ENCODE peak calls at places on chromosomes 3 and 15, in four cellular contexts. C is neuronal stem cell, D is activated gamma-delta T cell treated with Interleukin-2 at 50 U/mL for 16 hours, A is T follicular helper cell. F is an unnamed sample.

GRCh38 chr3:102533784-102534183 is 99.0 kb downstream of the ZPLD1 start:
- DNase-seq in A (no peak), C (no peak), D (no peak), F (no peak)

GRCh38 chr15:50774450-50774849 is 8.9 kb upstream of the SPPL2A start:
- DNase-seq in C (no peak), D (no peak), A (no peak), F (no peak)

GRCh38 chr3:102512734-102513518 is 78.1 kb downstream of the ZPLD1 start:
- DNase-seq in A (no peak), C (no peak), D (no peak), F (no peak)

GRCh38 chr15:79896131-79896633 is 632 bp downstream of the MTHFS start:
- DNase-seq in C (no peak), A (no peak), D (no peak), F (peak; percentile 18)

GRCh38 chr3:184305577-184305976 is 6.5 kb downstream of the PSMD2 start:
- DNase-seq in C (no peak), D (no peak), A (no peak), F (no peak)

GRCh38 chr3:141183606-141184005 is 48.0 kb upstream of the PXYLP1 start:
- DNase-seq in C (no peak), A (no peak), D (no peak), F (no peak)

GRCh38 chr3:38907426-38907825 is 91.4 kb upstream of the SCN10A start:
- DNase-seq in C (no peak), D (no peak), A (no peak), F (peak; percentile 1)

GRCh38 chr15:61033319-61033718 is 195.8 kb downstream of the RORA start:
- DNase-seq in D (no peak), A (no peak), C (no peak), F (no peak)

GRCh38 chr3:135895106-135895733 is 70.3 kb upstream of the PPP2R3A start:
- DNase-seq in A (peak; percentile 6), C (peak; percentile 75), D (peak; percentile 5), F (peak; percentile 90)

GRCh38 chr3:133092676-133093075 is 54.5 kb downstream of the TMEM108 start:
- DNase-seq in C (no peak), D (no peak), A (no peak), F (no peak)

GRCh38 chr3:128698211-128699011 is 27.6 kb upstream of the RAB7A start:
- DNase-seq in A (no peak), C (peak; percentile 21), D (peak; percentile 9), F (peak; percentile 10)

GRCh38 chr3:116445291-116445841 is at the start of gene LSAMP:
- DNase-seq in A (no peak), D (no peak), C (peak; percentile 78), F (peak; percentile 7)

GRCh38 chr3:127074900-127075360 is 92.0 kb downstream of the PLXNA1 start:
- DNase-seq in D (no peak), C (no peak), A (no peak), F (peak; percentile 91)